ENCODE peak calls at places on chromosome 2, in eight cellular contexts. S is GM04504; K is activated CD8-positive, alpha-beta memory T cell treated with anti-CD3 and anti-CD28 coated beads, Interleukin-2, amount 50 U/mL, for 48 hours; M is H54; E is naive B cell; V is T-helper 2 cell treated with Interferon-gamma antibody and Interleukin-4, amounts not matched to agents 5 μg/mL and 100 μg/mL, for 36 hours; O is activated CD4-positive, alpha-beta T cell treated with anti-CD3 and anti-CD28 coated beads, Interleukin-2, amount 50 U/mL, for 48 hours; Q is renal cortical epithelial cell. J is an unnamed sample.

GRCh38 chr2:145324748-145325147 is 804.8 kb upstream of the ZEB2 start:
- DNase-seq in S (no peak), K (no peak), M (no peak), E (no peak), V (no peak), O (no peak), Q (no peak), J (no peak)

GRCh38 chr2:69306897-69307695 is 79.9 kb downstream of the GFPT1 start:
- DNase-seq in S (no peak), K (peak), M (peak), E (peak), V (peak), O (peak), Q (peak), J (no peak)

GRCh38 chr2:168692132-168692762 is 110.2 kb upstream of the NOSTRIN start:
- DNase-seq in S (no peak), K (no peak), M (no peak), E (no peak), V (peak), O (no peak), Q (no peak), J (no peak)

GRCh38 chr2:118224144-118224887 is 136.0 kb downstream of the INSIG2 start:
- DNase-seq in S (no peak), K (peak), M (no peak), E (peak), V (peak), O (peak), Q (no peak), J (no peak)

GRCh38 chr2:191083546-191083945 is 67.2 kb downstream of the STAT4 start:
- DNase-seq in S (no peak), K (no peak), M (no peak), E (no peak), V (no peak), O (no peak), Q (no peak), J (no peak)

GRCh38 chr2:207131634-207132418 is 33.9 kb downstream of the KLF7 start:
- DNase-seq in S (no peak), K (no peak), M (no peak), E (no peak), V (no peak), O (no peak), Q (no peak), J (no peak)

GRCh38 chr2:207531024-207531411 is 1.3 kb downstream of the CREB1 start:
- DNase-seq in S (no peak), K (no peak), M (no peak), E (no peak), V (peak), O (peak), Q (no peak), J (no peak)

GRCh38 chr2:29697181-29697580 is 224.2 kb downstream of the ALK start:
- DNase-seq in S (no peak), K (no peak), M (no peak), E (no peak), V (no peak), O (no peak), Q (no peak), J (no peak)

GRCh38 chr2:70190086-70190412 is 770 bp downstream of the C2orf42 start:
- DNase-seq in S (peak), K (peak), M (no peak), E (no peak), V (no peak), O (peak), Q (no peak), J (peak)

J was measured in AG09309.